ENCODE peak calls at places on chromosomes 13 and 19, in ten cellular contexts. O, C, X, K, N, L, E, B, W and S are unnamed samples.

GRCh38 chr13:70792121-70792520 is 683.9 kb upstream of the KLHL1 start:
- DNase-seq in E (no peak), O (no peak), K (no peak), B (no peak), C (no peak), L (peak; percentile 79), N (no peak), W (no peak), X (no peak), S (no peak)

GRCh38 chr13:21476893-21477472 is 17.9 kb upstream of the ZDHHC20 start:
- DNase-seq in K (peak; percentile 72), O (peak; percentile 70), B (no peak), L (peak; percentile 19), C (peak; percentile 59), N (peak; percentile 79), X (peak; percentile 77), W (peak; percentile 71), E (peak; percentile 86), S (peak; percentile 88)

GRCh38 chr19:46435009-46435408 is 6.3 kb upstream of the PNMA8C start:
- DNase-seq in B (no peak), O (no peak), W (no peak), X (no peak), N (no peak), C (no peak), E (no peak), L (no peak), K (no peak), S (no peak)

GRCh38 chr19:47230122-47230920 is 678 bp downstream of the BBC3 start:
- DNase-seq in O (peak; percentile 79), K (peak; percentile 88), B (no peak), C (no peak), W (peak; percentile 34), X (no peak), E (peak; percentile 29), N (peak; percentile 71), L (no peak), S (peak; percentile 63)

GRCh38 chr19:15629003-15629880 is 11.5 kb upstream of the CYP4F3 start:
- DNase-seq in E (peak; percentile 40), L (no peak), O (peak; percentile 87), W (peak; percentile 17), X (peak; percentile 50), B (peak; percentile 6), N (peak; percentile 58), C (peak; percentile 69), K (peak; percentile 85), S (peak; percentile 80)

GRCh38 chr13:45143346-45143751 is 23.0 kb downstream of the GTF2F2 start:
- DNase-seq in K (no peak), N (no peak), B (no peak), X (no peak), W (peak; percentile 33), O (no peak), E (peak; percentile 42), C (no peak), L (no peak), S (no peak)

GRCh38 chr19:41808663-41809566 is 12.5 kb downstream of the CEACAM3 start:
- DNase-seq in W (no peak), L (no peak), N (no peak), X (no peak), B (no peak), O (no peak), C (no peak), K (no peak), E (no peak), S (no peak)

GRCh38 chr13:23987331-23987730 is 90.0 kb upstream of the C1QTNF9B start:
- DNase-seq in L (no peak), K (no peak), W (peak; percentile 62), E (peak; percentile 75), O (no peak), X (no peak), N (no peak), C (no peak), B (no peak), S (no peak)

GRCh38 chr19:42561512-42561911 is 33.2 kb downstream of the CEACAM8 start:
- DNase-seq in L (no peak), K (no peak), C (no peak), W (no peak), O (no peak), X (no peak), E (no peak), N (no peak), B (no peak), S (no peak)

GRCh38 chr13:31175847-31176536 is 14.3 kb upstream of the HSPH1 start:
- DNase-seq in X (no peak), W (no peak), K (no peak), E (peak; percentile 41), B (no peak), C (no peak), N (no peak), L (no peak), O (no peak), S (no peak)

GRCh38 chr13:27728271-27728670 is 64.0 kb upstream of the GSX1 start:
- DNase-seq in B (no peak), W (no peak), L (no peak), O (no peak), C (no peak), K (no peak), N (no peak), E (no peak), X (no peak), S (no peak)

GRCh38 chr19:17073869-17074627 is 1.2 kb downstream of the HAUS8 start:
- DNase-seq in X (no peak), K (peak; percentile 18), B (peak; percentile 36), O (no peak), E (no peak), L (no peak), C (no peak), W (no peak), N (no peak), S (no peak)

GRCh38 chr19:17240062-17240854 is 5.5 kb downstream of the NR2F6 start:
- DNase-seq in E (no peak), O (no peak), K (no peak), W (no peak), B (no peak), C (no peak), X (no peak), N (no peak), L (no peak), S (no peak)

GRCh38 chr19:20278342-20278741 is 111.3 kb downstream of the ZNF486 start:
- DNase-seq in C (peak; percentile 36), K (no peak), E (no peak), B (no peak), L (no peak), O (peak; percentile 3), W (peak; percentile 23), X (no peak), N (peak; percentile 22), S (peak; percentile 54)

GRCh38 chr19:18966304-18966703 is 25.3 kb upstream of the HOMER3 start:
- DNase-seq in X (no peak), K (no peak), O (no peak), C (peak; percentile 50), B (no peak), E (no peak), N (no peak), L (no peak), W (no peak), S (no peak)

GRCh38 chr13:102903659-102904407 is 58.0 kb downstream of the ERCC5 start:
- DNase-seq in C (peak; percentile 21), O (no peak), B (no peak), X (no peak), N (no peak), W (no peak), E (peak; percentile 42), L (no peak), K (no peak), S (no peak)